ENCODE peak calls at places on chromosomes 4 and X, in seven cellular contexts. K, I, U, Q, Y, B and A are unnamed samples.

GRCh38 chrX:14851526-14851925 is 21.3 kb downstream of the FANCB start:
- DNase-seq in U (no peak), I (no peak), Q (no peak), Y (no peak), K (no peak), B (no peak), A (no peak)

GRCh38 chr4:10731162-10731561 is 46.6 kb upstream of the CLNK start:
- DNase-seq in B (no peak), K (no peak), Q (no peak), Y (no peak), I (no peak), U (no peak), A (no peak)

GRCh38 chr4:1207603-1208265 is 35.4 kb upstream of the SPON2 start:
- DNase-seq in U (no peak), K (peak; percentile 31), Y (no peak), B (peak; percentile 84), I (peak; percentile 90), Q (peak; percentile 80), A (peak; percentile 72)

GRCh38 chrX:42739258-42739657 is 38.7 kb downstream of the PPP1R2C start:
- DNase-seq in K (no peak), U (no peak), Y (no peak), B (no peak), Q (peak; percentile 25), I (no peak), A (no peak)

GRCh38 chrX:39985551-39985950 is 112.2 kb downstream of the BCOR start:
- DNase-seq in U (no peak), Y (no peak), B (no peak), K (no peak), Q (no peak), I (no peak), A (no peak)

GRCh38 chr4:76968937-76969336 is 19.4 kb downstream of the SEPTIN11 start:
- DNase-seq in K (peak; percentile 52), Y (no peak), U (no peak), B (no peak), I (no peak), Q (no peak), A (no peak)

GRCh38 chr4:110620352-110621327 is 2.2 kb downstream of the PITX2 start:
- DNase-seq in Y (no peak), B (no peak), Q (no peak), K (no peak), U (no peak), I (no peak), A (peak; percentile 63)

GRCh38 chr4:115119804-115120352 is 6.5 kb upstream of the NDST4 start:
- DNase-seq in Y (no peak), Q (no peak), U (no peak), I (no peak), B (no peak), K (no peak), A (no peak)

GRCh38 chr4:181874582-181874981 is 368.6 kb upstream of the TENM3 start:
- DNase-seq in Q (no peak), B (no peak), Y (no peak), U (no peak), I (no peak), K (no peak), A (no peak)

GRCh38 chrX:124328765-124329164 is 3.7 kb upstream of the TEX13D start:
- DNase-seq in U (peak; percentile 82), Y (peak; percentile 16), Q (peak; percentile 0), K (no peak), B (no peak), I (no peak), A (no peak)

GRCh38 chr4:38454284-38454683 is 209.7 kb upstream of the KLF3 start:
- DNase-seq in B (no peak), U (no peak), Q (no peak), I (no peak), K (no peak), Y (no peak), A (no peak)

GRCh38 chr4:119865789-119866188 is 200.9 kb downstream of the MAD2L1 start:
- DNase-seq in B (no peak), I (no peak), Y (no peak), K (no peak), Q (no peak), U (no peak), A (no peak)

GRCh38 chr4:175504316-175504715 is 307.7 kb downstream of the GPM6A start:
- DNase-seq in Q (peak; percentile 69), B (no peak), Y (no peak), K (no peak), U (no peak), I (no peak), A (no peak)

GRCh38 chrX:139834879-139835278 is 98.0 kb downstream of the ATP11C start:
- DNase-seq in Y (no peak), Q (no peak), I (no peak), K (no peak), U (no peak), B (no peak), A (no peak)

GRCh38 chr4:734951-735350 is 29.3 kb downstream of the PCGF3 start:
- DNase-seq in Q (no peak), Y (no peak), K (no peak), U (no peak), B (no peak), I (no peak), A (no peak)

GRCh38 chr4:176188654-176189053 is 6.7 kb downstream of the SPATA4 start:
- DNase-seq in K (no peak), Y (no peak), U (peak; percentile 7), I (no peak), B (no peak), Q (peak; percentile 13), A (no peak)

GRCh38 chr4:168199262-168199957 is 107.1 kb downstream of the ANXA10 start:
- DNase-seq in U (no peak), I (no peak), K (no peak), Y (no peak), Q (no peak), B (no peak), A (no peak)

GRCh38 chr4:158319880-158320279 is 109.6 kb downstream of the TMEM144 start:
- DNase-seq in Q (no peak), U (no peak), K (no peak), I (no peak), Y (no peak), B (no peak), A (no peak)

GRCh38 chr4:83323136-83323535 is 11.5 kb downstream of the HPSE start:
- DNase-seq in K (no peak), B (no peak), Y (no peak), I (no peak), U (no peak), Q (no peak), A (no peak)

GRCh38 chr4:122764071-122764807 is 31.7 kb downstream of the BBS12 start:
- DNase-seq in Q (peak; percentile 76), U (peak; percentile 29), K (no peak), I (no peak), B (no peak), Y (peak; percentile 25), A (no peak)

GRCh38 chrX:99184153-99184552 is 1225.9 kb downstream of the PCDH19 start:
- DNase-seq in I (no peak), B (no peak), K (no peak), U (no peak), Q (no peak), Y (no peak), A (no peak)
- TF ChIP-seq CTCF in I (no peak), B (no peak), K (no peak), U (no peak), Q (no peak), Y (no peak), A (no peak)

GRCh38 chrX:153689654-153690465 is 2.1 kb downstream of the SLC6A8 start:
- DNase-seq in Y (peak; percentile 57), Q (no peak), U (peak; percentile 46), I (peak; percentile 65), K (no peak), B (no peak), A (no peak)
- TF ChIP-seq CTCF in Y (no peak), Q (no peak), U (peak; percentile 26), I (no peak), K (no peak), B (no peak), A (no peak)

DNA sequence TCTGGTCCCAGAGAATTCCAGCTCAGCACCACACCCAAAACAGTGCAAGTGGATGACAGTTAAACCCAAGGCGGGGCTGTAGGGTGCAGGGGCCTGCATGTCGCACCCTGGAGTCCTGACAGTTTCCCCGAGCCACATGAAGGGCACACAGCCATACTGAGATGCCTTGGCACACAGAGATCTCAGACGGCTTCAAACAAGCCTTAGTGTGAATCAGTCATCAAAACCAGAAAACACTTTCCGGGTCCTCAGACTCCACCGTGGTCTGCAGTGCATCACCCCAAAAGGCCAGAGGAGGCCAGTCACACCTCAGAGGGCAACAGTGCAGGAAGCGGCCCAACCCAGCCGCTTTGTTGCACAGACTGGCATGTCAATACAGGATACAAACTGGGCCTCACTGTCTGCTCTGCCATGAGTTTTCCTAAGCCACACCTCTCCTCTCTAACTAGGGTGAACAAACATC is 64.6 kb upstream of the ENPP6 start:
- DNase-seq in U (peak; percentile 84), K (no peak), Q (no peak), I (no peak), Y (peak; percentile 47), B (no peak), A (no peak)
- TF ChIP-seq CTCF in U (peak; percentile 73), K (no peak), Q (no peak), I (no peak), Y (no peak), B (no peak), A (no peak)

DNA sequence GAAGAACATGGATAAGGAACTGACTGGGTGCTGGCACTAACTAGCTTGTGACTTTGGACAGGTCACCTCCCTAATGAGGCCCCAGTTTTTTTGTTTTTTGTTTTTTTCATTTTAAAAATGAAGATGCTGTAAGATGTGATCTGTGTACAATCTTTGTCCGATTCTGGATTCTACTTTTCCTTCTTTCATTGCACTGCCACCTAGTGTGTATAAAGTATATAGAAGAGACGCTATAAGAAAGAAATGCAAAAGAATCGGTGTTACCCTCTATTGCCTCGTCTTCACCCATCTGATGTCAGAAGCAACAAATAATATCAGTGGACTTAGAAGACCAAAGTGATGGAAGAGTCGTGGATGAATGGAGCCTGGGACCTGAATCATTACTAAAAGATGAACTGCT is 58.6 kb upstream of the P2RY10 start:
- DNase-seq in Q (peak; percentile 9), U (peak; percentile 0), I (no peak), Y (peak; percentile 19), K (no peak), B (no peak), A (no peak)
- TF ChIP-seq CTCF in Q (peak; percentile 57), U (peak; percentile 8), I (no peak), Y (peak; percentile 28), K (peak; percentile 15), B (peak; percentile 15), A (no peak)

GRCh38 chrX:110665223-110665622 is 130.4 kb downstream of the CHRDL1 start:
- DNase-seq in B (no peak), Q (no peak), K (peak; percentile 19), U (no peak), I (no peak), Y (no peak), A (no peak)
- TF ChIP-seq CTCF in B (no peak), Q (no peak), K (no peak), U (no peak), I (no peak), Y (no peak), A (no peak)

GRCh38 chr4:109294006-109294405 is 8.5 kb downstream of the COL25A1 start:
- DNase-seq in Q (no peak), Y (peak; percentile 30), B (no peak), U (peak; percentile 15), I (no peak), K (no peak), A (no peak)
- TF ChIP-seq CTCF in Q (peak; percentile 22), Y (peak; percentile 11), B (no peak), U (peak; percentile 17), I (no peak), K (no peak), A (peak; percentile 15)